ENCODE peak calls at places on chromosomes 13 and 19, in five cellular contexts. L is neural progenitor cell, F is SK-N-SH, A is HCT116, X is IMR-90. T is an unnamed sample. For H3K4me1 and H4K20me1, the result is how much of the 10 kb centered on the place peaks cover.

GRCh38 chr13:77859450-77859849 is 59.2 kb downstream of the EDNRB start:
- DNase-seq in L (no peak), F (no peak), A (no peak), X (peak), T (no peak)

GRCh38 chr13:36998624-36999041 is 507 bp downstream of the ALG5 start:
- DNase-seq in L (peak), F (peak), A (no peak), X (no peak), T (peak)

GRCh38 chr13:27311518-27312208 is 41.0 kb downstream of the RASL11A start:
- DNase-seq in L (no peak), F (no peak), A (no peak), X (no peak), T (no peak)

GRCh38 chr19:55372316-55373081 is 2.2 kb upstream of the IL11 start:
- DNase-seq in L (no peak), F (peak), A (no peak), X (peak), T (peak)

GRCh38 chr13:46666727-46667456 is 113.9 kb downstream of the LRCH1 start:
- DNase-seq in L (peak), F (no peak), A (no peak), X (no peak), T (peak)

GRCh38 chr19:13099073-13099999 is 3.3 kb downstream of the LYL1 start:
- DNase-seq in L (peak), F (no peak), A (no peak), X (no peak), T (peak)

GRCh38 chr13:89066868-89067466 is 1395.8 kb downstream of the SLITRK5 start:
- DNase-seq in L (peak), F (peak), A (peak), X (peak), T (peak)

GRCh38 chr13:54241719-54242118 is 1213.1 kb downstream of the OLFM4 start:
- DNase-seq in L (no peak), F (no peak), A (no peak), X (no peak), T (peak)

GRCh38 chr19:32469796-32470195 is 64.2 kb downstream of the DPY19L3 start:
- DNase-seq in L (no peak), F (no peak), A (no peak), X (peak), T (no peak)

GRCh38 chr13:41053384-41053826 is 7.9 kb upstream of the WBP4 start:
- DNase-seq in L (no peak), F (no peak), A (no peak), X (peak), T (no peak)

GRCh38 chr13:114100446-114101320 is 31.7 kb downstream of the RASA3 start:
- DNase-seq in L (no peak), F (peak), A (no peak), X (no peak), T (no peak)

GRCh38 chr13:29676941-29677452 is 81.5 kb upstream of the SLC7A1 start:
- DNase-seq in L (peak), F (no peak), A (no peak), X (peak), T (no peak)

GRCh38 chr19:48230555-48231129 is 25.1 kb downstream of the CARD8 start:
- DNase-seq in L (no peak), F (no peak), A (no peak), X (no peak), T (no peak)

GRCh38 chr19:6587998-6588507 is 2.9 kb downstream of the CD70 start:
- DNase-seq in L (peak), F (no peak), A (no peak), X (no peak), T (no peak)

GRCh38 chr19:384801-385169 is 24.2 kb downstream of the C2CD4C start:
- DNase-seq in L (no peak), F (no peak), A (no peak), X (no peak), T (no peak)

GRCh38 chr13:73657821-73658540 is 476.2 kb downstream of the KLF12 start:
- DNase-seq in L (no peak), F (no peak), A (no peak), X (no peak), T (no peak)

GRCh38 chr13:31351376-31351775 is 151.6 kb downstream of the B3GLCT start:
- DNase-seq in L (no peak), F (no peak), A (no peak), X (no peak), T (no peak)

GRCh38 chr19:46478356-46478986 is 7.1 kb upstream of the PNMA8A start:
- DNase-seq in L (peak), F (peak), A (no peak), X (peak), T (no peak)

GRCh38 chr19:32773126-32773525 is 53.6 kb downstream of the TDRD12 start:
- DNase-seq in L (no peak), F (no peak), A (no peak), X (no peak), T (no peak)

GRCh38 chr19:49117677-49118564 is 1.0 kb downstream of the C19orf73 start:
- DNase-seq in L (no peak), F (peak), A (no peak), X (no peak), T (no peak)

GRCh38 chr13:30826911-30827577 is 79.0 kb upstream of the MEDAG start:
- DNase-seq in L (no peak), F (no peak), A (no peak), X (no peak), T (no peak)

GRCh38 chr19:58294743-58295374 is 10.3 kb upstream of the ERVK3-1 start:
- DNase-seq in L (no peak), F (no peak), A (no peak), X (no peak), T (no peak)

GRCh38 chr13:35378939-35379338 is 97.5 kb downstream of the MAB21L1 start:
- DNase-seq in L (no peak), F (no peak), A (no peak), X (peak), T (no peak)

DNA sequence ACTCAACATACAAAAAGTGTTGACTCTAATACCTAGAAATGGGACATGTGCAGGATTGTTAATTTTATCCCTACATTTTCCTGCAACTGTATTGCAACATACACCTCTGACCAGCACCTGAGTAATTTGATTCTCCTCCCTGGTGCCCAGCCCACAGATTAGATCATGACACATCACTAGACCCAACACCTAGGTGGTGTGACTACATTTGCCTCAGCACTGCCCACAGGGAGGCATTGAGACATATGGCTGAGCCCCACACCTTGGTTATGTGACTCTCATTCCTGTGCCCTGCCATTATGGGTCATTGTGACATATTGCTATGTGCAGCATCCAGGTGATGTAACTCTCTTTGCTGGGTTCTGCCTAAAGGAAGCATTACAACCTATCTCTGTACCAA is 13.2 kb upstream of the ZNF254 start:
- DNase-seq in L (no peak), F (no peak), A (no peak), X (no peak), T (no peak)
- H3K4me1 ChIP-seq in L (under half), F (under half), A (under half), X (under half), T (under half)

GRCh38 chr19:14775855-14776254 is 2.5 kb downstream of the ADGRE2 start:
- DNase-seq in L (no peak), F (no peak), A (no peak), X (no peak), T (no peak)
- H4K20me1 ChIP-seq in L (under half), F (under half), A (under half), X (under half), T (under half)

GRCh38 chr19:28586501-28586900 is 626.5 kb downstream of the UQCRFS1 start:
- DNase-seq in L (no peak), F (no peak), A (no peak), X (no peak), T (no peak)

GRCh38 chr19:28582344-28582743 is 630.6 kb downstream of the UQCRFS1 start:
- DNase-seq in L (no peak), F (no peak), A (no peak), X (no peak), T (no peak)

GRCh38 chr19:28582807-28583206 is 630.1 kb downstream of the UQCRFS1 start:
- DNase-seq in L (no peak), F (no peak), A (no peak), X (no peak), T (no peak)

GRCh38 chr19:28581468-28581770 is 631.5 kb downstream of the UQCRFS1 start:
- DNase-seq in L (no peak), F (no peak), A (no peak), X (no peak), T (no peak)

GRCh38 chr19:28585796-28586195 is 627.2 kb downstream of the UQCRFS1 start:
- DNase-seq in L (no peak), F (no peak), A (no peak), X (no peak), T (no peak)
- H3K4me1 ChIP-seq in L (under half), F (under half), A (under half), X (under half), T (under half)

GRCh38 chr19:16603090-16603489 is 24.9 kb downstream of the MED26 start:
- DNase-seq in L (no peak), F (no peak), A (no peak), X (no peak), T (no peak)

GRCh38 chr19:16605115-16605514 is 22.9 kb downstream of the MED26 start:
- DNase-seq in L (no peak), F (no peak), A (no peak), X (no peak), T (no peak)

GRCh38 chr19:16607819-16608218 is 20.2 kb downstream of the MED26 start:
- DNase-seq in L (no peak), F (peak), A (no peak), X (no peak), T (no peak)

GRCh38 chr19:16604615-16605014 is 23.4 kb downstream of the MED26 start:
- DNase-seq in L (no peak), F (no peak), A (no peak), X (no peak), T (no peak)

DNA sequence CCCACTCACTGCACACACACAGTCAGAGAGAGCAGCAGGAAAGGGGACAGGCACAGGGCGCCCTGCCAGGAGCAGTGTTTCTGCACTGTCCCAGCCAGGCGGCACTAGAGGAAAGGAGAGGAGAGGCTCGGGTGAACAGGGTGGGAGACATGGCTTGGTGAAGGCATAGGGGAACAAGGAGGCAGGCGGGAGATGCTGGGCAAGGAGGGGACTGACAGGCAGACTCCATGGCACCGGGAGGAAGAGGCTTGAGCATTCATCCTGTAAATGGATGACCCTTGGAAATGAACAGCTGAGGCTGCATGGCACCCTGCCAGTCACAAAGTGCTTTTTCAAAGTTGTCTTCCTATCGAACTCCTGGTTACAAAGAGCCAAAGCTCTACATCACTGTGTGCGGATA is 22.5 kb downstream of the MED26 start:
- DNase-seq in L (no peak), F (peak), A (no peak), X (no peak), T (no peak)
- H4K20me1 ChIP-seq in L (half or more), F (half or more), A (under half), X (half or more), T (half or more)

GRCh38 chr13:39498471-39499114 is 104.4 kb downstream of the LHFPL6 start:
- DNase-seq in L (peak), F (no peak), A (no peak), X (no peak), T (no peak)

GRCh38 chr13:39499580-39499979 is 103.4 kb downstream of the LHFPL6 start:
- DNase-seq in L (no peak), F (no peak), A (no peak), X (no peak), T (no peak)

GRCh38 chr13:39490136-39490535 is 112.9 kb downstream of the LHFPL6 start:
- DNase-seq in L (peak), F (no peak), A (no peak), X (no peak), T (no peak)

GRCh38 chr13:39496487-39496998 is 106.5 kb downstream of the LHFPL6 start:
- DNase-seq in L (no peak), F (no peak), A (no peak), X (no peak), T (no peak)

DNA sequence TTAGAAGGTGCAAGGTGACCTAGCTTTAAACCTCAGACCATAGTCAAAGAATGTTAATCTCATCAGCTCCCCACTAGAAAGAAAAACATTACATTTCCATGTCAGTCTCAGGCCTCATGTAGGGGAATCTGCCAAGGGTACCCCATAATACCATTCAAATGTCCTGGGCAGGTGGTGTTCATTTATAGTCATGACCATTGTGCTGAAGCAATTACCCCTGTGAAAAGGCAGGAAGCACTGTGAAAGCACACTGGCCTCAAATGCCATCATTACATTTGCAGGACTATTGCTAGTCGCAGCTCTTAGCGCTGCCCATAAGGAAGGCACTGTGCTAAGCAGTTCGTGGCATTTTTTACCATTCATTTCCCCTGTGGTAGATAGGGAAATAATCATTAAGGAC is 109.0 kb downstream of the LHFPL6 start:
- DNase-seq in L (peak), F (no peak), A (no peak), X (no peak), T (no peak)
- H3K4me1 ChIP-seq in L (half or more), F (under half), A (under half), X (under half), T (under half)

DNA sequence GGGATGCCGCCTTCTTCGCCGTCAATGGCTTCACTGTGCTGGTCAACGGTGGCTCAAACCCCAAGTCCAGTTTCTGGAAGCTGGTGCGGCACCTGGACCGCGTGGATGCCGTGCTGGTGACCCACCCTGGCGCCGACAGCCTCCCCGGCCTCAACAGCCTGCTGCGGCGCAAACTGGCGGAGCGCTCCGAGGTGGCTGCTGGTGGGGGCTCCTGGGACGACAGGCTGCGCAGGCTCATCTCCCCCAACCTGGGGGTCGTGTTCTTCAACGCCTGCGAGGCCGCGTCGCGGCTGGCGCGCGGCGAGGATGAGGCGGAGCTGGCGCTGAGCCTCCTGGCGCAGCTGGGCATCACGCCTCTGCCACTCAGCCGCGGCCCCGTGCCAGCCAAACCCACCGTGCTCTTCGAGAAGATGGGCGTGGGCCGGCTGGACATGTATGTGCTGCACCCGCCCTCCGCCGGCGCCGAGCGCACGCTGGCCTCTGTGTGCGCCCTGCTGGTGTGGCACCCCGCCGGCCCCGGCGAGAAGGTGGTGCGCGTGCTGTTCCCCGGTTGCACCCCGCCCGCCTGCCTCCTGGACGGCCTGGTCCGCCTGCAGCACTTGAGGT is 7.0 kb downstream of the MAP1S start:
- DNase-seq in L (no peak), F (no peak), A (no peak), X (no peak), T (no peak)
- H4K20me1 ChIP-seq in L (half or more), F (under half), A (under half), X (under half), T (under half)

GRCh38 chr19:8446055-8446709 is 1.4 kb downstream of the HNRNPM start:
- DNase-seq in L (no peak), F (no peak), A (no peak), X (no peak), T (no peak)

GRCh38 chr19:8451885-8452284 is 7.1 kb downstream of the HNRNPM start:
- DNase-seq in L (peak), F (no peak), A (no peak), X (peak), T (peak)

GRCh38 chr19:8452446-8453123 is 7.8 kb downstream of the HNRNPM start:
- DNase-seq in L (no peak), F (no peak), A (no peak), X (no peak), T (no peak)

GRCh38 chr19:8451377-8451776 is 6.6 kb downstream of the HNRNPM start:
- DNase-seq in L (no peak), F (no peak), A (no peak), X (no peak), T (no peak)

GRCh38 chr19:8449830-8450229 is 5.1 kb downstream of the HNRNPM start:
- DNase-seq in L (peak), F (no peak), A (no peak), X (no peak), T (no peak)
- H3K4me1 ChIP-seq in L (under half), F (under half), A (half or more), X (under half), T (half or more)

DNA sequence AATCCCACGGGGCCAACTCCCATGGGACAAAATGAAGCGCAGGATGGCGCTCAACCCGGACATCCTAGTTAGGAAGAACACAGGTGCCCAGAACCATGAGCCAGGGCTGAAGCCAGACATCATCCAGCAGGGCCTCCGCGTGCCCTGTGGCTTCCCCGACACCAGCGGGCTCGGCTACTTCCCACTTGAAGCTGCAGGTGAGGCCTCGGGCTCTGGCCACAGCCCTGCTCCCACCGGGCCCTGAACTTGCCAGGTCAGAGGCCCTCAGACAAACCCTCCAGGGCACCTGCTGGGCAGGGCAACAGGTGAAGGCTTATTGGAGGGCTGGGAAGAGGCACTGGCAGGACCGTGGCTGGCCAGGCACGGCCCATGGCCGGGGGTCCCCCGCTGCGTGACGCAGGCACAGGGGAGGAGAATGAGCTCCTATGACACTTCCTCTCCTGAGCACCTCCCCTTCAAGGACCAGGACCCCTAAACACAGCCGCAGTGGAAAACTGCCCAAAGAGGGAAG is 117.7 kb downstream of the STK24 start:
- DNase-seq in L (no peak), F (no peak), A (no peak), X (no peak), T (no peak)
- H4K20me1 ChIP-seq in L (under half), F (under half), A (under half), X (under half), T (under half)